ENCODE peak calls at places on chromosomes 13 and 19, in five cellular contexts. One of them, this sample, is unnamed.

GRCh38 chr19:16371540-16371986 is 46.9 kb downstream of the KLF2 start:
- DNase-seq in Caco-2: no peak
- DNase-seq in lower leg skin: peak; percentile 49
- DNase-seq in upper lobe of right lung: peak; percentile 84
- DNase-seq in adrenal gland: peak; percentile 44
- DNase-seq in this sample: no peak

GRCh38 chr19:55283548-55284393 is at the start of gene BRSK1:
- DNase-seq in adrenal gland: peak; percentile 72
- DNase-seq in upper lobe of right lung: no peak
- DNase-seq in Caco-2: peak; percentile 84
- DNase-seq in lower leg skin: no peak
- DNase-seq in this sample: peak; percentile 14

GRCh38 chr19:55454787-55455243 is 6.6 kb downstream of the ISOC2 start:
- DNase-seq in lower leg skin: no peak
- DNase-seq in adrenal gland: no peak
- DNase-seq in Caco-2: peak; percentile 68
- DNase-seq in upper lobe of right lung: no peak
- DNase-seq in this sample: no peak

GRCh38 chr13:24199016-24199415 is 38.5 kb downstream of the SPATA13 start:
- DNase-seq in adrenal gland: no peak
- DNase-seq in lower leg skin: peak; percentile 47
- DNase-seq in upper lobe of right lung: no peak
- DNase-seq in Caco-2: no peak
- DNase-seq in this sample: no peak

GRCh38 chr13:45082964-45083363 is 37.3 kb upstream of the GTF2F2 start:
- DNase-seq in lower leg skin: no peak
- DNase-seq in Caco-2: no peak
- DNase-seq in adrenal gland: no peak
- DNase-seq in upper lobe of right lung: no peak
- DNase-seq in this sample: no peak

GRCh38 chr13:21230516-21230915 is 54.1 kb downstream of the MRPL57 start:
- DNase-seq in Caco-2: no peak
- DNase-seq in adrenal gland: no peak
- DNase-seq in upper lobe of right lung: no peak
- DNase-seq in lower leg skin: no peak
- DNase-seq in this sample: no peak

GRCh38 chr13:48178126-48178525 is 54.9 kb upstream of the ITM2B start:
- DNase-seq in lower leg skin: no peak
- DNase-seq in adrenal gland: no peak
- DNase-seq in Caco-2: no peak
- DNase-seq in upper lobe of right lung: no peak
- DNase-seq in this sample: no peak

GRCh38 chr13:29817604-29818378 is 32.6 kb downstream of the UBL3 start:
- DNase-seq in adrenal gland: no peak
- DNase-seq in Caco-2: no peak
- DNase-seq in lower leg skin: no peak
- DNase-seq in upper lobe of right lung: no peak
- DNase-seq in this sample: no peak

GRCh38 chr13:26624572-26624971 is 67.1 kb downstream of the WASF3 start:
- DNase-seq in lower leg skin: no peak
- DNase-seq in adrenal gland: no peak
- DNase-seq in Caco-2: no peak
- DNase-seq in upper lobe of right lung: no peak
- DNase-seq in this sample: no peak

GRCh38 chr13:111908981-111909380 is 158.0 kb upstream of the SOX1 start:
- DNase-seq in upper lobe of right lung: no peak
- DNase-seq in Caco-2: no peak
- DNase-seq in adrenal gland: no peak
- DNase-seq in lower leg skin: no peak
- DNase-seq in this sample: no peak

GRCh38 chr19:18251587-18252369 is 22.5 kb downstream of the IQCN start:
- DNase-seq in upper lobe of right lung: peak; percentile 78
- DNase-seq in adrenal gland: peak; percentile 58
- DNase-seq in lower leg skin: peak; percentile 66
- DNase-seq in Caco-2: peak; percentile 60
- DNase-seq in this sample: no peak

GRCh38 chr19:56138069-56138468 is 3.0 kb upstream of the ZNF444 start:
- DNase-seq in adrenal gland: no peak
- DNase-seq in Caco-2: no peak
- DNase-seq in lower leg skin: no peak
- DNase-seq in upper lobe of right lung: no peak
- DNase-seq in this sample: no peak

GRCh38 chr13:50198508-50198907 is 183.3 kb downstream of the KCNRG start:
- DNase-seq in lower leg skin: no peak
- DNase-seq in adrenal gland: no peak
- DNase-seq in Caco-2: no peak
- DNase-seq in upper lobe of right lung: no peak
- DNase-seq in this sample: peak; percentile 74

GRCh38 chr13:29901714-29902631 is 51.6 kb upstream of the UBL3 start:
- DNase-seq in lower leg skin: no peak
- DNase-seq in adrenal gland: peak; percentile 18
- DNase-seq in upper lobe of right lung: no peak
- DNase-seq in Caco-2: peak; percentile 47
- DNase-seq in this sample: peak; percentile 96

GRCh38 chr19:35557539-35558399 is 5.7 kb downstream of the ATP4A start:
- DNase-seq in adrenal gland: peak; percentile 93
- DNase-seq in lower leg skin: no peak
- DNase-seq in Caco-2: peak; percentile 65
- DNase-seq in upper lobe of right lung: peak; percentile 84
- DNase-seq in this sample: no peak

GRCh38 chr19:33290956-33291622 is 11.2 kb downstream of the CEBPA start:
- DNase-seq in Caco-2: peak; percentile 80
- DNase-seq in adrenal gland: no peak
- DNase-seq in upper lobe of right lung: peak; percentile 85
- DNase-seq in lower leg skin: no peak
- DNase-seq in this sample: no peak

GRCh38 chr13:46184277-46184699 is 2.3 kb upstream of the LCP1 start:
- DNase-seq in lower leg skin: no peak
- DNase-seq in upper lobe of right lung: no peak
- DNase-seq in adrenal gland: peak; percentile 24
- DNase-seq in Caco-2: peak; percentile 46
- DNase-seq in this sample: no peak

GRCh38 chr13:30334663-30335386 is 27.5 kb upstream of the KATNAL1 start:
- DNase-seq in upper lobe of right lung: no peak
- DNase-seq in Caco-2: no peak
- DNase-seq in adrenal gland: no peak
- DNase-seq in lower leg skin: no peak
- DNase-seq in this sample: no peak

GRCh38 chr13:93882086-93882651 is 597.3 kb downstream of the DCT start:
- DNase-seq in lower leg skin: no peak
- DNase-seq in adrenal gland: no peak
- DNase-seq in Caco-2: no peak
- DNase-seq in upper lobe of right lung: no peak
- DNase-seq in this sample: no peak

GRCh38 chr13:34258646-34259386 is 440.9 kb downstream of the RFC3 start:
- DNase-seq in lower leg skin: no peak
- DNase-seq in adrenal gland: no peak
- DNase-seq in upper lobe of right lung: no peak
- DNase-seq in Caco-2: no peak
- DNase-seq in this sample: no peak

GRCh38 chr13:30824651-30825050 is 81.4 kb upstream of the MEDAG start:
- DNase-seq in Caco-2: no peak
- DNase-seq in adrenal gland: no peak
- DNase-seq in upper lobe of right lung: no peak
- DNase-seq in lower leg skin: no peak
- DNase-seq in this sample: no peak

DNA sequence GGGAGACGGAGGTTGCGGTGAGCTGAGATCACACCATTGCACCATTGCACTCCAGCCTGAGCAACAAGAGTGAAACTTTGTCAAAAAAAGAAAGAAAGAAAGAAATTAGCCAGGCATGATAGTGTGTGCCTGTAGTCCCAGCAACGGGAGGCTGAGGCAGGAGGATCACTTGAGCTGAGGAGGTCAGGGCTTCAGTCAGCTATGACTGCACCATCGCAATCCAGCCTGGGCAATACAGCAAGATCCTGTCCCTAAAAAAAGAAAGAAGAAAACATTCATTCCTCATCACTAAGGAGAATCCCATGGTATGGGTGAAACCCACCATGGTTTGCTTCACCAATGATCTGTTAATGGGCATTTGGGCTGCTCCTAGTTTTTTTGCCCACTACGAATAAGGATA is 13.0 kb upstream of the AP1M2 start:
- DNase-seq in lower leg skin: no peak
- DNase-seq in upper lobe of right lung: no peak
- DNase-seq in adrenal gland: no peak
- DNase-seq in Caco-2: no peak
- DNase-seq in this sample: no peak
- H3K4me3 ChIP-seq in lower leg skin: no peak overlapping the region
- H3K4me3 ChIP-seq in upper lobe of right lung: no peak overlapping the region
- H3K4me3 ChIP-seq in adrenal gland: no peak overlapping the region
- H3K4me3 ChIP-seq in Caco-2: no peak overlapping the region
- H3K4me3 ChIP-seq in this sample: no peak overlapping the region

DNA sequence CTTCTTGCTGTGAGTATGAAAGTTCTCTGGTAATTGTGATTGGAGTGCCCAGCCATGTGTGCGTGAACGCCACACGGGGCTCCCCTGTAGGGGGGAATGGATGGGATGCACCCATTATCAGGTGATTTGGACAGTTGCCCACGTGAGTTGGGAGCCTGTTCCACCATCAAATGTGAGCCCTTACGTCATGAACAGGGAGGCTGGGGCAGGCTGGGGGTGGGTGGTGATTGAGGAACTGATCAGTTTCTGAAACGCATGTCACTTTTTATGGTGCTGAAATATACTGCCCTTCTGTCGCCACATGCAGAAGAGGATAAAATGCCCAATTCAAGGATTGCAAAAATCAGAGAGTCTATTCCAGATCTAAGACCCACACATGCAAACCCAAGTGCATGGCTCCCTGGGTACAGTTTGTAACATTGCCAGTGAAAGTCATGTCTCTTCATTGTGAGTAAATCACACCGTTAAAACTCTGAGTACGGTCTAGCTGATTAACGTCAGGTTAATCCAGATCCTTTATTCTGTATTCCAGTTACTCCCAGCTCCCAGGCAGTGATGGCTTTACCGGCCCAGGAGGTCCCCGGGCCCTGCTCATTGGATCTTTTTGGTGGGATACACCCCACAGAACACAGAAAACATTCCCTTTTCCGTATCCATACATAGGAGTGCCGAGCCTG is 90.2 kb downstream of the RAB20 start:
- DNase-seq in adrenal gland: peak; percentile 32
- DNase-seq in lower leg skin: no peak
- DNase-seq in upper lobe of right lung: peak; percentile 77
- DNase-seq in Caco-2: no peak
- DNase-seq in this sample: no peak
- H3K4me3 ChIP-seq in adrenal gland: no peak overlapping the region
- H3K4me3 ChIP-seq in lower leg skin: no peak overlapping the region
- H3K4me3 ChIP-seq in upper lobe of right lung: no peak overlapping the region
- H3K4me3 ChIP-seq in Caco-2: no peak overlapping the region
- H3K4me3 ChIP-seq in this sample: no peak overlapping the region

DNA sequence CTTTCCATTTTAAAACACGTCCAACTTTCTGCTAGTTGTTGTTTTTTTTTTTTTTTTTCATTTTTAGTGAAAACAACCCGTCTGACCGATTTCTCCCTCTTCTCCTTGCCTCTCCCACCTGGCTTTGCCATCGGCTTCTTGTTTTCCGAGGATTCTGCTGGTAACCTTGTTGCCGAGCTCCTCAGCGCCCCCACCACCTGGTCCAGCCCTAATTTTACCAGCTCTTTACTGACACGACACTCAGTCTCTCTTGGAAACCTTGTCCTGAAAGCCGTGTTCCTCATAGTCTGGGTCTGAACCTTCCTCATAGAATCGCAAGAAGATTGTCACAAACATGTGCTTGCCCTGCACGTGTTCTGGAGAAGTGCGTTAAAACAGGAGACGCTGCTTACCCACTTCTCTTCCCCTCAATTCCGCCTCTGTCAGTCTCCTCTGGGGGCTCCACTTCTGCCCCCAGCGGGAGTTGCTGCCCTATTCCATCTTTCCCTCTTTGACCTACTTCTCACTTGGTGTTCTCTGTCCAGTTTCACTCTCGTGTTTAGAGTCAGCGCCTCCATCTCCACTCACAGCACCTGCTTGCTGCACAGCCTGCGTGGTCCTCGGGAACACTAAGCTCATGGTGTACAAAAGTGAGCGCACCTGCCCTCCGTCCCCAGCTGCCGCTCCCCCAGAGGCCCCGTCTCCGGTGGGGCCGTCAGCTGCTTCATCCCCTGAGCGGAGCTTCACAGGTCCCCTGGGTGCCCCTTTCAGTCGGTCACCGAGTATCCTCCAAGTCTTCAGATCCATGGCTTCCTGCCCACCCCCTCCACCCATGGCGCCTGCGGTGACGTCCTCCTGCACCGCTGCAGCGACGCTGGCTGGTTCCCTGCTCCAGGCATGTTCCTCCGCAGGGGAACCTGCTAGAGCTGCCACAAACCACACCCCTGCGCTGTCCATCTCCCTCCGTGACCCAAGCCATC is 65.1 kb downstream of the TM9SF2 start:
- DNase-seq in adrenal gland: no peak
- DNase-seq in upper lobe of right lung: no peak
- DNase-seq in Caco-2: no peak
- DNase-seq in lower leg skin: no peak
- DNase-seq in this sample: no peak
- H3K4me3 ChIP-seq in adrenal gland: no peak overlapping the region
- H3K4me3 ChIP-seq in upper lobe of right lung: no peak overlapping the region
- H3K4me3 ChIP-seq in Caco-2: no peak overlapping the region
- H3K4me3 ChIP-seq in lower leg skin: no peak overlapping the region
- H3K4me3 ChIP-seq in this sample: no peak overlapping the region

GRCh38 chr19:10568444-10568825 is 344 bp downstream of the CDKN2D start:
- DNase-seq in Caco-2: peak; percentile 69
- DNase-seq in adrenal gland: peak; percentile 38
- DNase-seq in upper lobe of right lung: peak; percentile 84
- DNase-seq in lower leg skin: no peak
- DNase-seq in this sample: no peak

GRCh38 chr19:10565567-10566407 is at the start of gene KRI1:
- DNase-seq in upper lobe of right lung: peak; percentile 99
- DNase-seq in adrenal gland: peak; percentile 98
- DNase-seq in lower leg skin: peak; percentile 97
- DNase-seq in Caco-2: peak; percentile 97
- DNase-seq in this sample: peak; percentile 87

GRCh38 chr19:10567696-10568443 is 909 bp downstream of the CDKN2D start:
- DNase-seq in Caco-2: no peak
- DNase-seq in adrenal gland: peak; percentile 27
- DNase-seq in upper lobe of right lung: no peak
- DNase-seq in lower leg skin: no peak
- DNase-seq in this sample: no peak

GRCh38 chr19:10566408-10566657 is 523 bp upstream of the KRI1 start:
- DNase-seq in upper lobe of right lung: no peak
- DNase-seq in Caco-2: no peak
- DNase-seq in adrenal gland: no peak
- DNase-seq in lower leg skin: no peak
- DNase-seq in this sample: no peak

DNA sequence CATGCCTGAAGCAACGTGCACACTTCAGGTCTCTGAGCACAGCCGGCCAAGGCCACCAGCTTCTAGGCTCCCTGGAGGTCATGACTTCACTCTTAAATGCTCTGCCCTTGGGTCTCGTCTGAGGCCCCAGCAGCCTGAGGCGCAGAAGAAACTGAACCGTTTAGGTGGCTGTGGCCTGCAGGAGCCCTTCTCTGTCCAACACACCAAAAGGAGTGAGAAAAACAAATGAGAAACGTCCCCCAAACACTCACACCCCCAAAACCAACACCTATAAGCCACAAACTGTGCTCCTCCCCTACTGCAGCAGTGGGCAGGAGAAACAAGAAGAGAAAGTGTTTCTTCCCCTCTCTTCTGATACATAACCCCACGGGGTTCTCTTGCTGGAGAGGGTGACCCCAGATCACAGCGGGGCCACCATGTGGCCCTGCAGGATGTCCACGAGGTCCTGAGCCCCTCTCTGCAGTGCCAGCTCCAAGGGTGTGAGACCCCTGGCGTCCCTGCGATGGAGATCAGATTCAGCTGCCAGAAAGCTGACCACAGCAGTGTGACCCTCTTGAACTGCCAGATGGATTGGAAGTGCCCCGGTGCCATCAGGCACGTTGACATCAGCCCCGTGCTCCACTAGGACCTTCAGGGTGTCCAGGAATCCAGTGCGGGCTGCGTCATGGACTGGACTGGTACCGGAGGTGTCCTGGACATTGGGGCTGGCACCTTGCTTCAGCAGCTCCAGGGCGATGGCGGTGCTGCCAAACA is 1.0 kb upstream of the KRI1 start:
- DNase-seq in upper lobe of right lung: no peak
- DNase-seq in lower leg skin: no peak
- DNase-seq in Caco-2: no peak
- DNase-seq in adrenal gland: peak; percentile 60
- DNase-seq in this sample: no peak
- H3K4me3 ChIP-seq in upper lobe of right lung: peak overlapping the region; percentile 80
- H3K4me3 ChIP-seq in lower leg skin: no peak overlapping the region
- H3K4me3 ChIP-seq in Caco-2: no peak overlapping the region
- H3K4me3 ChIP-seq in adrenal gland: no peak overlapping the region
- H3K4me3 ChIP-seq in this sample: peak overlapping the region; percentile 95